ENCODE peak calls at places on chromosomes 2 and 18, in eight cellular contexts. D is neural crest cell; Q is HEK293T; F is CD8-positive, alpha-beta memory T cell; X is activated T-cell treated with anti-CD3 and anti-CD28 coated beads for 48 hours; P is KBM-7; Z is GM10248; J is activated effector memory CD4-positive, alpha-beta T cell treated with Interleukin-2 at 50 U/mL for 16 hours. B is an unnamed sample.

GRCh38 chr2:220473611-220474010 is 846.2 kb downstream of the SLC4A3 start:
- DNase-seq in D (no peak), Q (no peak), F (no peak), X (no peak), P (no peak), Z (no peak), J (no peak), B (no peak)

GRCh38 chr2:105721991-105722511 is 22.7 kb upstream of the NCK2 start:
- DNase-seq in D (no peak), Q (no peak), F (no peak), X (no peak), P (no peak), Z (no peak), J (no peak), B (no peak)

GRCh38 chr18:5649439-5649838 is 105.6 kb upstream of the EPB41L3 start:
- DNase-seq in D (no peak), Q (no peak), F (no peak), X (no peak), P (no peak), Z (no peak), J (no peak), B (no peak)

GRCh38 chr2:236974752-236975151 is 110.9 kb upstream of the COPS8 start:
- DNase-seq in D (no peak), Q (no peak), F (no peak), X (no peak), P (no peak), Z (no peak), J (no peak), B (no peak)

GRCh38 chr2:213766465-213766891 is 482.2 kb downstream of the SPAG16 start:
- DNase-seq in D (no peak), Q (no peak), F (no peak), X (no peak), P (no peak), Z (peak; percentile 60), J (no peak), B (peak; percentile 52)

GRCh38 chr2:167986223-167986622 is 261.2 kb downstream of the STK39 start:
- DNase-seq in D (no peak), Q (no peak), F (no peak), X (no peak), P (no peak), Z (no peak), J (no peak), B (no peak)

GRCh38 chr2:62938126-62938525 is 112.5 kb upstream of the OTX1 start:
- DNase-seq in D (no peak), Q (no peak), F (no peak), X (no peak), P (no peak), Z (no peak), J (no peak), B (no peak)

GRCh38 chr2:228762565-228762964 is 508.5 kb downstream of the PID1 start:
- DNase-seq in D (no peak), Q (no peak), F (no peak), X (no peak), P (no peak), Z (no peak), J (no peak), B (no peak)

GRCh38 chr2:24919100-24919976 is 699 bp downstream of the ADCY3 start:
- DNase-seq in D (peak; percentile 33), Q (peak; percentile 62), F (peak; percentile 61), X (peak; percentile 54), P (peak; percentile 63), Z (peak; percentile 72), J (peak; percentile 47), B (peak; percentile 69)

GRCh38 chr18:48492880-48493279 is 46.0 kb upstream of the CTIF start:
- DNase-seq in D (no peak), Q (no peak), F (no peak), X (no peak), P (no peak), Z (no peak), J (no peak), B (no peak)

GRCh38 chr2:16104345-16105177 is 164.2 kb downstream of the MYCN start:
- DNase-seq in D (no peak), Q (no peak), F (no peak), X (no peak), P (no peak), Z (no peak), J (no peak), B (no peak)

GRCh38 chr2:237652181-237652580 is 24.8 kb downstream of the LRRFIP1 start:
- DNase-seq in D (no peak), Q (no peak), F (no peak), X (no peak), P (no peak), Z (no peak), J (no peak), B (no peak)

GRCh38 chr2:146754606-146755005 is 1090.2 kb upstream of the ACVR2A start:
- DNase-seq in D (no peak), Q (no peak), F (no peak), X (no peak), P (no peak), Z (no peak), J (no peak), B (no peak)

GRCh38 chr2:23386422-23387220 is 1.6 kb downstream of the KLHL29 start:
- DNase-seq in D (peak; percentile 18), Q (peak; percentile 50), F (no peak), X (no peak), P (no peak), Z (peak; percentile 47), J (no peak), B (peak; percentile 71)

GRCh38 chr2:239594772-239595608 is 194.2 kb upstream of the HDAC4 start:
- DNase-seq in D (no peak), Q (no peak), F (no peak), X (no peak), P (no peak), Z (no peak), J (no peak), B (no peak)

GRCh38 chr18:36706313-36706881 is 122.4 kb downstream of the TPGS2 start:
- DNase-seq in D (no peak), Q (no peak), F (no peak), X (no peak), P (no peak), Z (no peak), J (no peak), B (no peak)

B was measured in GM06990.